ENCODE peak calls at places on chromosomes 3 and 15, in ten cellular contexts. One of them, this sample, is unnamed.

GRCh38 chr3:67489816-67490215 is 164.6 kb downstream of the SUCLG2 start:
- DNase-seq in spleen: no peak
- DNase-seq in HepG2: no peak
- DNase-seq in prostate gland: no peak
- DNase-seq in H1: no peak
- DNase-seq in K562: no peak
- DNase-seq in sigmoid colon: no peak
- DNase-seq in stomach: no peak
- DNase-seq in transverse colon: no peak
- DNase-seq in upper lobe of left lung: no peak
- DNase-seq in this sample: no peak

GRCh38 chr3:142315083-142315482 is 89.7 kb upstream of the GK5 start:
- DNase-seq in spleen: no peak
- DNase-seq in HepG2: peak
- DNase-seq in prostate gland: no peak
- DNase-seq in H1: no peak
- DNase-seq in K562: no peak
- DNase-seq in sigmoid colon: no peak
- DNase-seq in stomach: no peak
- DNase-seq in transverse colon: no peak
- DNase-seq in upper lobe of left lung: no peak
- DNase-seq in this sample: no peak

GRCh38 chr3:73432021-73432722 is 192.6 kb downstream of the PDZRN3 start:
- DNase-seq in spleen: no peak
- DNase-seq in HepG2: peak
- DNase-seq in prostate gland: no peak
- DNase-seq in H1: no peak
- DNase-seq in K562: peak
- DNase-seq in sigmoid colon: peak
- DNase-seq in stomach: no peak
- DNase-seq in transverse colon: no peak
- DNase-seq in upper lobe of left lung: no peak
- DNase-seq in this sample: no peak

GRCh38 chr3:61627768-61628185 is 66.4 kb downstream of the PTPRG start:
- DNase-seq in spleen: no peak
- DNase-seq in HepG2: peak
- DNase-seq in prostate gland: no peak
- DNase-seq in H1: no peak
- DNase-seq in K562: no peak
- DNase-seq in sigmoid colon: no peak
- DNase-seq in stomach: no peak
- DNase-seq in transverse colon: peak
- DNase-seq in upper lobe of left lung: no peak
- DNase-seq in this sample: no peak

GRCh38 chr3:71307884-71308697 is 275.4 kb downstream of the FOXP1 start:
- DNase-seq in spleen: no peak
- DNase-seq in HepG2: no peak
- DNase-seq in prostate gland: no peak
- DNase-seq in H1: no peak
- DNase-seq in K562: no peak
- DNase-seq in sigmoid colon: no peak
- DNase-seq in stomach: no peak
- DNase-seq in transverse colon: no peak
- DNase-seq in upper lobe of left lung: no peak
- DNase-seq in this sample: no peak

GRCh38 chr3:146625117-146625775 is 20.1 kb upstream of the PLSCR5 start:
- DNase-seq in spleen: no peak
- DNase-seq in HepG2: no peak
- DNase-seq in prostate gland: no peak
- DNase-seq in H1: no peak
- DNase-seq in K562: no peak
- DNase-seq in sigmoid colon: no peak
- DNase-seq in stomach: no peak
- DNase-seq in transverse colon: no peak
- DNase-seq in upper lobe of left lung: no peak
- DNase-seq in this sample: no peak

GRCh38 chr3:142447308-142447851 is 457 bp downstream of the XRN1 start:
- DNase-seq in spleen: peak
- DNase-seq in HepG2: peak
- DNase-seq in prostate gland: peak
- DNase-seq in H1: no peak
- DNase-seq in K562: no peak
- DNase-seq in sigmoid colon: peak
- DNase-seq in stomach: peak
- DNase-seq in transverse colon: peak
- DNase-seq in upper lobe of left lung: peak
- DNase-seq in this sample: peak

GRCh38 chr15:32028921-32029320 is 1.4 kb upstream of the CHRNA7 start:
- DNase-seq in spleen: no peak
- DNase-seq in HepG2: no peak
- DNase-seq in prostate gland: no peak
- DNase-seq in H1: no peak
- DNase-seq in K562: no peak
- DNase-seq in sigmoid colon: no peak
- DNase-seq in stomach: no peak
- DNase-seq in transverse colon: no peak
- DNase-seq in upper lobe of left lung: no peak
- DNase-seq in this sample: no peak

GRCh38 chr15:79066391-79067090 is 24.0 kb downstream of the RASGRF1 start:
- DNase-seq in spleen: peak
- DNase-seq in HepG2: no peak
- DNase-seq in prostate gland: no peak
- DNase-seq in H1: no peak
- DNase-seq in K562: no peak
- DNase-seq in sigmoid colon: peak
- DNase-seq in stomach: no peak
- DNase-seq in transverse colon: no peak
- DNase-seq in upper lobe of left lung: no peak
- DNase-seq in this sample: no peak

GRCh38 chr3:104291437-104291851 is 1075.3 kb upstream of the ALCAM start:
- DNase-seq in spleen: no peak
- DNase-seq in HepG2: no peak
- DNase-seq in prostate gland: no peak
- DNase-seq in H1: no peak
- DNase-seq in K562: no peak
- DNase-seq in sigmoid colon: no peak
- DNase-seq in stomach: no peak
- DNase-seq in transverse colon: no peak
- DNase-seq in upper lobe of left lung: no peak
- DNase-seq in this sample: no peak

DNA sequence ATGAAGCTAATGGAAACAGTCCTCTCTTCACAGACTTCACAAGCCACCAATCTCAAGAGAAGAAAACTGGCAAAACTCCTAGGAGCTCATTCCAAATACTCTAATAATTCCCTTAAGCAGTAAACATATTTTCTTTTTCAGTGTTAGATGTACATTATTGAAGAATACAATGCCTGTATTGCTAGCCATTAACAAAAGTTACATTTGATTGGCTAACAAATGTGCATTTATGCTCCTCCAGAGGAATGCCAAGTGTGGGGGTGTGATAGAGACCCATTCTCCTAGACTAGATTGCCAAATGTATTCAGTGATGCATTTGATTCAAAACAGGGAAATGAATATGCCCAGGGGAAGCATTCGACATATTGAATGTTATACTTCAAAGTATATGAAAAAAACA is 11.8 kb upstream of the RIOX2 start:
- DNase-seq in spleen: no peak
- DNase-seq in HepG2: no peak
- DNase-seq in prostate gland: no peak
- DNase-seq in H1: no peak
- DNase-seq in K562: no peak
- DNase-seq in sigmoid colon: no peak
- DNase-seq in stomach: no peak
- DNase-seq in transverse colon: no peak
- DNase-seq in upper lobe of left lung: no peak
- DNase-seq in this sample: no peak
- TF ChIP-seq POLR2AphosphoS5 in spleen: no peak
- TF ChIP-seq POLR2AphosphoS5 in HepG2: no peak
- TF ChIP-seq POLR2AphosphoS5 in prostate gland: no peak
- TF ChIP-seq POLR2AphosphoS5 in H1: no peak
- TF ChIP-seq POLR2AphosphoS5 in K562: no peak
- TF ChIP-seq POLR2AphosphoS5 in sigmoid colon: no peak
- TF ChIP-seq POLR2AphosphoS5 in stomach: no peak
- TF ChIP-seq POLR2AphosphoS5 in transverse colon: no peak
- TF ChIP-seq POLR2AphosphoS5 in upper lobe of left lung: no peak
- TF ChIP-seq POLR2AphosphoS5 in this sample: no peak

GRCh38 chr3:58305882-58306661 is at the start of the genes HTD2 and RPP14:
- DNase-seq in spleen: peak
- DNase-seq in HepG2: peak
- DNase-seq in prostate gland: peak
- DNase-seq in H1: peak
- DNase-seq in K562: peak
- DNase-seq in sigmoid colon: peak
- DNase-seq in stomach: peak
- DNase-seq in transverse colon: peak
- DNase-seq in upper lobe of left lung: peak
- DNase-seq in this sample: peak
- TF ChIP-seq POLR2A in spleen: peak
- TF ChIP-seq POLR2A in HepG2: peak
- TF ChIP-seq POLR2A in prostate gland: peak
- TF ChIP-seq POLR2A in H1: peak
- TF ChIP-seq POLR2A in K562: peak
- TF ChIP-seq POLR2A in sigmoid colon: peak
- TF ChIP-seq POLR2A in stomach: no peak
- TF ChIP-seq POLR2A in transverse colon: peak
- TF ChIP-seq POLR2A in upper lobe of left lung: peak
- TF ChIP-seq POLR2A in this sample: peak

DNA sequence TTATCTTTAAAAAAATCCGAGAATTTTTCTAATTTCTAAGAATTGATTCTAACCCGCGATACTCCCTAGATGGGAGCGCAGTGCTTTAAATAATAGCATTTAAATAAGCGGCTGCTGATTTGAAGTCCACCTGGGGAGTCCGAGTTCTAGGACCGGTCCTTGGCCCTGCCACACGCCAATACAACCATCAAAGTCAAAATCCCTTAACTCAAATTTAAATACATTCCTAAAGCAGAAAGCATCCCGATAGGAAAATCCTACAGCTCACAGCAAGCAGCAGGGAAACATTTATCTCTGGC is 508 bp upstream of the ECT2 start:
- DNase-seq in spleen: no peak
- DNase-seq in HepG2: no peak
- DNase-seq in prostate gland: no peak
- DNase-seq in H1: no peak
- DNase-seq in K562: no peak
- DNase-seq in sigmoid colon: no peak
- DNase-seq in stomach: no peak
- DNase-seq in transverse colon: no peak
- DNase-seq in upper lobe of left lung: no peak
- DNase-seq in this sample: no peak
- H3K27ac ChIP-seq in spleen: peak
- H3K27ac ChIP-seq in HepG2: peak
- H3K27ac ChIP-seq in prostate gland: peak
- H3K27ac ChIP-seq in H1: peak
- H3K27ac ChIP-seq in K562: no peak
- H3K27ac ChIP-seq in sigmoid colon: peak
- H3K27ac ChIP-seq in stomach: peak
- H3K27ac ChIP-seq in transverse colon: peak
- H3K27ac ChIP-seq in upper lobe of left lung: peak
- H3K27ac ChIP-seq in this sample: peak

DNA sequence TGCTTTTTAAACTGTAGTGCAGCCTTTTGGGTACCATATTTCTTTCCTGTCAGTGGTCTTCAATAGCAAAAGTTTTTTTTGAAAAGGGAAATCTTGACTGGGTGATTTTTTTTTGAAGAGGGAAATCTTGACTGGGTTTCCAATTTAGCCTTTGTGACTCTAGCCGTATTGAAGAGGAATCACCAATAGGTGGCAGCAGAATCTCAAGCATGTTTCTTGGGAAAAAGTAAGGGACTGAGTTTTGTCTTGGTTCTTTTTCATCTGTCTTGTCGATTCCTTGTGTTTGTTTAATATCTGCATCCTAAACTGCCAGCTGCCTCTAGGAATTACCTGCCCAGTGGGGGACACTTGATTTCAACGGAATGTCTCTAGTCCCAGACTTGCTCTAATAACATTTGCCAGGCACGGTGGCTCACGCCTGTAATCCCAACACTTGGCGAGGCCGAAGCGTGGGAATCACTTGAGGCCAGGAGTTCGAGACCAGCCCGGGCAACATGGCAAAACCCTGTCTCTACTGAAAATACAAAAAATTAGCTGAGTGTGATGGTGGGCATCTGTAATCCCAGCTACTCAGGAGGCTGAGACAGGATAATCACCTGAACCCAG is 89.2 kb downstream of the RBPMS2 start:
- DNase-seq in spleen: peak
- DNase-seq in HepG2: peak
- DNase-seq in prostate gland: no peak
- DNase-seq in H1: no peak
- DNase-seq in K562: peak
- DNase-seq in sigmoid colon: no peak
- DNase-seq in stomach: no peak
- DNase-seq in transverse colon: no peak
- DNase-seq in upper lobe of left lung: no peak
- DNase-seq in this sample: peak
- TF ChIP-seq POLR2AphosphoS5 in spleen: peak
- TF ChIP-seq POLR2AphosphoS5 in HepG2: no peak
- TF ChIP-seq POLR2AphosphoS5 in prostate gland: peak
- TF ChIP-seq POLR2AphosphoS5 in H1: no peak
- TF ChIP-seq POLR2AphosphoS5 in K562: no peak
- TF ChIP-seq POLR2AphosphoS5 in sigmoid colon: no peak
- TF ChIP-seq POLR2AphosphoS5 in stomach: no peak
- TF ChIP-seq POLR2AphosphoS5 in transverse colon: no peak
- TF ChIP-seq POLR2AphosphoS5 in upper lobe of left lung: no peak
- TF ChIP-seq POLR2AphosphoS5 in this sample: no peak

GRCh38 chr3:64008952-64009351 is 14.3 kb downstream of the PSMD6 start:
- DNase-seq in spleen: no peak
- DNase-seq in HepG2: no peak
- DNase-seq in prostate gland: no peak
- DNase-seq in H1: no peak
- DNase-seq in K562: no peak
- DNase-seq in sigmoid colon: no peak
- DNase-seq in stomach: no peak
- DNase-seq in transverse colon: no peak
- DNase-seq in upper lobe of left lung: no peak
- DNase-seq in this sample: no peak

GRCh38 chr3:64008017-64008416 is 15.3 kb downstream of the PSMD6 start:
- DNase-seq in spleen: no peak
- DNase-seq in HepG2: no peak
- DNase-seq in prostate gland: no peak
- DNase-seq in H1: no peak
- DNase-seq in K562: no peak
- DNase-seq in sigmoid colon: no peak
- DNase-seq in stomach: no peak
- DNase-seq in transverse colon: no peak
- DNase-seq in upper lobe of left lung: no peak
- DNase-seq in this sample: no peak

GRCh38 chr3:64010199-64010598 is 13.1 kb downstream of the PSMD6 start:
- DNase-seq in spleen: no peak
- DNase-seq in HepG2: no peak
- DNase-seq in prostate gland: no peak
- DNase-seq in H1: no peak
- DNase-seq in K562: no peak
- DNase-seq in sigmoid colon: no peak
- DNase-seq in stomach: no peak
- DNase-seq in transverse colon: no peak
- DNase-seq in upper lobe of left lung: no peak
- DNase-seq in this sample: no peak

GRCh38 chr3:64009528-64009927 is 13.8 kb downstream of the PSMD6 start:
- DNase-seq in spleen: no peak
- DNase-seq in HepG2: no peak
- DNase-seq in prostate gland: no peak
- DNase-seq in H1: no peak
- DNase-seq in K562: no peak
- DNase-seq in sigmoid colon: no peak
- DNase-seq in stomach: no peak
- DNase-seq in transverse colon: no peak
- DNase-seq in upper lobe of left lung: no peak
- DNase-seq in this sample: no peak

GRCh38 chr3:64008487-64008886 is 14.8 kb downstream of the PSMD6 start:
- DNase-seq in spleen: no peak
- DNase-seq in HepG2: no peak
- DNase-seq in prostate gland: no peak
- DNase-seq in H1: no peak
- DNase-seq in K562: no peak
- DNase-seq in sigmoid colon: no peak
- DNase-seq in stomach: no peak
- DNase-seq in transverse colon: no peak
- DNase-seq in upper lobe of left lung: no peak
- DNase-seq in this sample: no peak
- TF ChIP-seq POLR2A in spleen: no peak
- TF ChIP-seq POLR2A in HepG2: no peak
- TF ChIP-seq POLR2A in prostate gland: no peak
- TF ChIP-seq POLR2A in H1: no peak
- TF ChIP-seq POLR2A in K562: no peak
- TF ChIP-seq POLR2A in sigmoid colon: no peak
- TF ChIP-seq POLR2A in stomach: no peak
- TF ChIP-seq POLR2A in transverse colon: no peak
- TF ChIP-seq POLR2A in upper lobe of left lung: no peak
- TF ChIP-seq POLR2A in this sample: no peak